ENCODE peak calls at places on chromosomes 3 and 15, in eight cellular contexts. J is T-helper 2 cell; C is CD8-positive, alpha-beta memory T cell; W is cardiac muscle cell; U is posterior cingulate gyrus; V is esophagus squamous epithelium; A is Karpas-422; B is HFFc6. Q is an unnamed sample.

GRCh38 chr3:115418583-115418982 is 204.7 kb upstream of the GAP43 start:
- DNase-seq in J (no peak), C (peak), W (no peak), U (no peak), V (no peak), A (peak), B (no peak), Q (no peak)

GRCh38 chr3:188370081-188370830 is 216.3 kb downstream of the LPP start:
- DNase-seq in J (no peak), C (no peak), W (no peak), U (no peak), V (no peak), A (no peak), B (no peak), Q (no peak)

GRCh38 chr15:90033448-90033847 is 32.3 kb downstream of the ZNF710 start:
- DNase-seq in J (no peak), C (no peak), W (no peak), U (no peak), V (no peak), A (no peak), B (no peak), Q (no peak)

GRCh38 chr15:31271706-31272557 is 54.7 kb upstream of the KLF13 start:
- DNase-seq in J (no peak), C (no peak), W (no peak), U (no peak), V (no peak), A (no peak), B (no peak), Q (no peak)

GRCh38 chr3:46979958-46980497 is 562 bp downstream of the NBEAL2 start:
- DNase-seq in J (no peak), C (no peak), W (peak), U (no peak), V (no peak), A (no peak), B (no peak), Q (no peak)

GRCh38 chr15:67137319-67137718 is 71.9 kb downstream of the SMAD3 start:
- DNase-seq in J (no peak), C (no peak), W (no peak), U (no peak), V (no peak), A (no peak), B (no peak), Q (no peak)

GRCh38 chr3:13834258-13835035 is 45.4 kb downstream of the WNT7A start:
- DNase-seq in J (no peak), C (no peak), W (no peak), U (no peak), V (no peak), A (no peak), B (no peak), Q (no peak)

GRCh38 chr3:173396191-173397041 is 1.1 kb upstream of the NLGN1 start:
- DNase-seq in J (no peak), C (no peak), W (peak), U (no peak), V (no peak), A (no peak), B (no peak), Q (no peak)

GRCh38 chr3:138862924-138863775 is 28.4 kb upstream of the PIK3CB start:
- DNase-seq in J (no peak), C (no peak), W (no peak), U (peak), V (no peak), A (no peak), B (peak), Q (no peak)

GRCh38 chr3:134081211-134081610 is 51.5 kb upstream of the SLCO2A1 start:
- DNase-seq in J (no peak), C (no peak), W (no peak), U (no peak), V (no peak), A (no peak), B (no peak), Q (no peak)

GRCh38 chr15:29124581-29125381 is 144.8 kb downstream of the NSMCE3 start:
- DNase-seq in J (no peak), C (no peak), W (no peak), U (no peak), V (no peak), A (no peak), B (no peak), Q (no peak)

GRCh38 chr3:41267975-41268640 is 68.8 kb downstream of the CTNNB1 start:
- DNase-seq in J (no peak), C (no peak), W (no peak), U (no peak), V (no peak), A (no peak), B (peak), Q (no peak)

GRCh38 chr15:96974761-96975160 is 644.3 kb downstream of the NR2F2 start:
- DNase-seq in J (no peak), C (no peak), W (no peak), U (no peak), V (no peak), A (no peak), B (no peak), Q (no peak)

GRCh38 chr15:58247803-58248503 is 109.8 kb downstream of the AQP9 start:
- DNase-seq in J (no peak), C (no peak), W (no peak), U (no peak), V (no peak), A (no peak), B (no peak), Q (no peak)

GRCh38 chr3:77815467-77815866 is 775.6 kb downstream of the ROBO2 start:
- DNase-seq in J (no peak), C (no peak), W (peak), U (no peak), V (no peak), A (peak), B (no peak), Q (no peak)

GRCh38 chr3:134742202-134742601 is 52.9 kb upstream of the EPHB1 start:
- DNase-seq in J (no peak), C (no peak), W (no peak), U (no peak), V (no peak), A (no peak), B (no peak), Q (no peak)

GRCh38 chr3:39133093-39133490 is 20.3 kb downstream of the CSRNP1 start:
- DNase-seq in J (no peak), C (no peak), W (no peak), U (no peak), V (no peak), A (no peak), B (no peak), Q (no peak)

GRCh38 chr3:46708401-46709146 is 7.4 kb downstream of the TMIE start:
- DNase-seq in J (no peak), C (no peak), W (no peak), U (peak), V (no peak), A (no peak), B (no peak), Q (no peak)

GRCh38 chr3:168024537-168024941 is 71.2 kb downstream of the GOLIM4 start:
- DNase-seq in J (no peak), C (no peak), W (no peak), U (no peak), V (no peak), A (no peak), B (peak), Q (no peak)

GRCh38 chr3:169118666-169119370 is 544.7 kb downstream of the MECOM start:
- DNase-seq in J (no peak), C (no peak), W (no peak), U (no peak), V (no peak), A (no peak), B (peak), Q (no peak)

GRCh38 chr3:147297756-147298155 is 108.6 kb downstream of the ZIC4 start:
- DNase-seq in J (no peak), C (no peak), W (no peak), U (no peak), V (no peak), A (no peak), B (no peak), Q (no peak)

GRCh38 chr3:139585820-139586219 is 46.3 kb upstream of the RBP1 start:
- DNase-seq in J (no peak), C (no peak), W (no peak), U (no peak), V (no peak), A (no peak), B (no peak), Q (no peak)

GRCh38 chr3:85433334-85433733 is 474.5 kb downstream of the CADM2 start:
- DNase-seq in J (no peak), C (no peak), W (no peak), U (no peak), V (no peak), A (no peak), B (no peak), Q (no peak)

GRCh38 chr15:89479173-89479572 is 17.2 kb downstream of the RHCG start:
- DNase-seq in J (no peak), C (no peak), W (no peak), U (no peak), V (no peak), A (no peak), B (no peak), Q (no peak)

GRCh38 chr3:148948913-148949657 is 42.3 kb upstream of the GYG1 start:
- DNase-seq in J (no peak), C (no peak), W (no peak), U (no peak), V (no peak), A (no peak), B (no peak), Q (no peak)

GRCh38 chr3:46440531-46441294 is 24.0 kb downstream of the LTF start:
- DNase-seq in J (no peak), C (peak), W (no peak), U (no peak), V (no peak), A (peak), B (no peak), Q (no peak)

GRCh38 chr15:70206668-70207067 is 109.0 kb upstream of the TLE3 start:
- DNase-seq in J (no peak), C (no peak), W (no peak), U (no peak), V (no peak), A (no peak), B (no peak), Q (no peak)

GRCh38 chr3:8517490-8517889 is 15.9 kb downstream of the LMCD1 start:
- DNase-seq in J (no peak), C (no peak), W (no peak), U (no peak), V (no peak), A (no peak), B (no peak), Q (no peak)

GRCh38 chr3:178671261-178672191 is 135.3 kb downstream of the KCNMB2 start:
- DNase-seq in J (no peak), C (no peak), W (peak), U (no peak), V (no peak), A (no peak), B (peak), Q (no peak)

GRCh38 chr15:80594091-80594889 is 100.8 kb upstream of the ABHD17C start:
- DNase-seq in J (no peak), C (no peak), W (no peak), U (no peak), V (no peak), A (no peak), B (no peak), Q (no peak)

GRCh38 chr15:47466357-47466756 is 250.9 kb upstream of the SEMA6D start:
- DNase-seq in J (no peak), C (no peak), W (no peak), U (no peak), V (no peak), A (no peak), B (peak), Q (no peak)

Q was measured in effector CD8-positive, alpha-beta T cell.